ENCODE peak calls at places on chromosomes 13 and 19, in five cellular contexts. V is mucosa of descending colon, I is SK-N-DZ, K is stromal cell of bone marrow, Q is kidney glomerular epithelial cell. G is an unnamed sample.

GRCh38 chr13:105255472-105255871 is 1280.0 kb downstream of the EFNB2 start:
- DNase-seq in Q (no peak), V (no peak), I (no peak), K (no peak), G (no peak)

GRCh38 chr19:2733930-2734588 is 5.8 kb downstream of the SLC39A3 start:
- DNase-seq in V (peak), I (no peak), Q (no peak), K (no peak), G (no peak)

GRCh38 chr19:35549174-35549788 is 3.9 kb downstream of the TMEM147 start:
- DNase-seq in I (peak), V (peak), Q (peak), K (peak), G (no peak)

GRCh38 chr13:50990540-50991506 is 81.2 kb downstream of the RNASEH2B start:
- DNase-seq in V (peak), I (peak), Q (peak), K (peak), G (no peak)

GRCh38 chr19:5392476-5392875 is 51.9 kb upstream of the PTPRS start:
- DNase-seq in Q (no peak), V (no peak), I (no peak), K (no peak), G (no peak)

GRCh38 chr13:101127741-101128353 is 288.5 kb downstream of the NALCN start:
- DNase-seq in V (peak), Q (peak), K (peak), I (peak), G (no peak)

GRCh38 chr19:47176071-47176626 is 45.5 kb downstream of the SAE1 start:
- DNase-seq in I (no peak), K (no peak), V (no peak), Q (no peak), G (no peak)

GRCh38 chr19:45153339-45154063 is 7.3 kb downstream of the NKPD1 start:
- DNase-seq in V (no peak), I (peak), Q (no peak), K (no peak), G (no peak)

GRCh38 chr13:46961719-46962118 is 64.9 kb upstream of the HTR2A start:
- DNase-seq in Q (peak), I (no peak), K (peak), V (peak), G (no peak)

GRCh38 chr19:35715981-35716734 is 1.6 kb upstream of the KMT2B start:
- DNase-seq in I (no peak), V (peak), Q (peak), K (no peak), G (peak)

GRCh38 chr13:28636078-28636477 is 22.9 kb upstream of the POMP start:
- DNase-seq in I (no peak), Q (peak), V (no peak), K (no peak), G (no peak)

GRCh38 chr13:77386880-77387606 is 60.1 kb upstream of the MYCBP2 start:
- DNase-seq in Q (no peak), I (no peak), V (no peak), K (peak), G (no peak)

GRCh38 chr13:68984688-68985319 is 1122.8 kb upstream of the ATXN8OS start:
- DNase-seq in V (no peak), I (no peak), Q (no peak), K (no peak), G (peak)

GRCh38 chr13:46051958-46052313 is 610 bp downstream of the ZC3H13 start:
- DNase-seq in I (no peak), V (no peak), Q (no peak), K (no peak), G (no peak)

GRCh38 chr13:67464154-67464553 is 234.0 kb upstream of the PCDH9 start:
- DNase-seq in Q (no peak), V (no peak), I (no peak), K (no peak), G (no peak)

GRCh38 chr19:38703509-38703908 is 40.8 kb downstream of the CAPN12 start:
- DNase-seq in Q (no peak), K (no peak), V (no peak), I (no peak), G (no peak)

GRCh38 chr19:49889687-49890348 is 6.9 kb downstream of the IL4I1 start:
- DNase-seq in K (peak), Q (no peak), I (no peak), V (peak), G (peak)

GRCh38 chr19:42178791-42179500 is 38.5 kb downstream of the DEDD2 start:
- DNase-seq in V (no peak), Q (no peak), I (peak), K (no peak), G (no peak)

GRCh38 chr19:58182577-58182988 is 278 bp upstream of the ZNF274 start:
- DNase-seq in V (no peak), K (no peak), Q (no peak), I (no peak), G (no peak)

GRCh38 chr13:76764429-76764828 is 121.8 kb downstream of the KCTD12 start:
- DNase-seq in K (peak), I (no peak), V (peak), Q (no peak), G (peak)

GRCh38 chr13:113423225-113424170 is 29.8 kb downstream of the ADPRHL1 start:
- DNase-seq in K (no peak), I (no peak), Q (no peak), V (no peak), G (no peak)

GRCh38 chr19:45814166-45814780 is 835 bp downstream of the RSPH6A start:
- DNase-seq in Q (no peak), I (no peak), V (no peak), K (no peak), G (no peak)

GRCh38 chr13:20431080-20431479 is 94.6 kb downstream of the CRYL1 start:
- DNase-seq in Q (no peak), V (no peak), I (no peak), K (no peak), G (no peak)

GRCh38 chr13:110530839-110531499 is 30.6 kb downstream of the RAB20 start:
- DNase-seq in Q (no peak), I (no peak), V (no peak), K (no peak), G (no peak)

GRCh38 chr13:110920038-110920437 is 5.2 kb upstream of the ANKRD10 start:
- DNase-seq in K (no peak), Q (no peak), V (no peak), I (no peak), G (no peak)

GRCh38 chr19:840519-841206 is at the start of gene PRTN3:
- DNase-seq in K (no peak), I (no peak), V (no peak), Q (no peak), G (no peak)

GRCh38 chr19:10692673-10693264 is 8.5 kb upstream of the QTRT1 start:
- DNase-seq in K (no peak), I (no peak), V (no peak), Q (no peak), G (no peak)

GRCh38 chr13:114119196-114119595 is 13.2 kb downstream of the RASA3 start:
- DNase-seq in V (no peak), K (peak), I (no peak), Q (peak), G (no peak)

GRCh38 chr19:39402417-39403297 is 4.0 kb upstream of the ZFP36 start:
- DNase-seq in I (peak), K (peak), V (peak), Q (peak), G (peak)

GRCh38 chr13:21443171-21443570 is 15.9 kb downstream of the ZDHHC20 start:
- DNase-seq in I (no peak), Q (no peak), K (no peak), V (no peak), G (no peak)

GRCh38 chr19:2246801-2247361 is 2.2 kb upstream of the AMH start:
- DNase-seq in I (no peak), V (no peak), K (no peak), Q (no peak), G (peak)

GRCh38 chr19:14530005-14530348 is 583 bp downstream of the TECR start:
- DNase-seq in Q (no peak), K (no peak), I (no peak), V (no peak), G (no peak)

GRCh38 chr19:48149430-48149829 is 20.7 kb downstream of the LIG1 start:
- DNase-seq in I (no peak), Q (no peak), V (no peak), K (no peak), G (peak)

GRCh38 chr13:35252536-35253205 is 223.8 kb downstream of the MAB21L1 start:
- DNase-seq in I (no peak), K (no peak), Q (no peak), V (no peak), G (no peak)

GRCh38 chr19:38619361-38620174 is 580 bp downstream of the EIF3K start:
- DNase-seq in V (no peak), K (no peak), Q (no peak), I (no peak), G (no peak)

GRCh38 chr19:3054972-3055740 is 7.1 kb downstream of the TLE5 start:
- DNase-seq in V (no peak), I (no peak), Q (peak), K (no peak), G (no peak)

GRCh38 chr19:39031368-39032163 is 783 bp downstream of the FBXO27 start:
- DNase-seq in Q (peak), V (peak), I (peak), K (peak), G (peak)

G was measured in right lobe of liver.